ENCODE peak calls at places on chromosome 21, in nine cellular contexts. One of them, this sample, is unnamed. For H3K9me3 and H3K4me1, the result is how much of the 10 kb centered on the place peaks cover.

GRCh38 chr21:29477347-29477746 is 178.6 kb downstream of the BACH1 start:
- DNase-seq in adrenal gland: no peak
- DNase-seq in PC-9: no peak
- DNase-seq in hepatocyte: no peak
- DNase-seq in astrocyte: peak
- DNase-seq in CD8-positive, alpha-beta memory T cell: no peak
- DNase-seq in left ventricle myocardium inferior: no peak
- DNase-seq in testis: no peak
- DNase-seq in neural progenitor cell: no peak
- DNase-seq in this sample: no peak

GRCh38 chr21:40019076-40019475 is 151.8 kb downstream of the PCP4 start:
- DNase-seq in adrenal gland: no peak
- DNase-seq in PC-9: no peak
- DNase-seq in hepatocyte: no peak
- DNase-seq in astrocyte: no peak
- DNase-seq in CD8-positive, alpha-beta memory T cell: no peak
- DNase-seq in left ventricle myocardium inferior: no peak
- DNase-seq in testis: no peak
- DNase-seq in neural progenitor cell: no peak
- DNase-seq in this sample: no peak

GRCh38 chr21:43767980-43768867 is 7.9 kb downstream of the CSTB start:
- DNase-seq in adrenal gland: peak
- DNase-seq in PC-9: peak
- DNase-seq in hepatocyte: peak
- DNase-seq in astrocyte: peak
- DNase-seq in CD8-positive, alpha-beta memory T cell: no peak
- DNase-seq in left ventricle myocardium inferior: no peak
- DNase-seq in testis: peak
- DNase-seq in neural progenitor cell: peak
- DNase-seq in this sample: no peak

GRCh38 chr21:28742527-28742926 is 250.2 kb downstream of the LTN1 start:
- DNase-seq in adrenal gland: no peak
- DNase-seq in PC-9: no peak
- DNase-seq in hepatocyte: no peak
- DNase-seq in astrocyte: no peak
- DNase-seq in CD8-positive, alpha-beta memory T cell: no peak
- DNase-seq in left ventricle myocardium inferior: no peak
- DNase-seq in testis: no peak
- DNase-seq in neural progenitor cell: no peak
- DNase-seq in this sample: no peak

GRCh38 chr21:43778469-43779335 is 2.6 kb upstream of the CSTB start:
- DNase-seq in adrenal gland: no peak
- DNase-seq in PC-9: peak
- DNase-seq in hepatocyte: no peak
- DNase-seq in astrocyte: no peak
- DNase-seq in CD8-positive, alpha-beta memory T cell: no peak
- DNase-seq in left ventricle myocardium inferior: no peak
- DNase-seq in testis: peak
- DNase-seq in neural progenitor cell: no peak
- DNase-seq in this sample: no peak

GRCh38 chr21:30348506-30348905 is at the start of gene KRTAP23-1:
- DNase-seq in adrenal gland: no peak
- DNase-seq in PC-9: no peak
- DNase-seq in hepatocyte: no peak
- DNase-seq in astrocyte: no peak
- DNase-seq in CD8-positive, alpha-beta memory T cell: no peak
- DNase-seq in left ventricle myocardium inferior: no peak
- DNase-seq in testis: no peak
- DNase-seq in neural progenitor cell: no peak
- DNase-seq in this sample: no peak

GRCh38 chr21:45993210-45994085 is 11.9 kb downstream of the COL6A1 start:
- DNase-seq in adrenal gland: peak
- DNase-seq in PC-9: no peak
- DNase-seq in hepatocyte: no peak
- DNase-seq in astrocyte: no peak
- DNase-seq in CD8-positive, alpha-beta memory T cell: peak
- DNase-seq in left ventricle myocardium inferior: peak
- DNase-seq in testis: peak
- DNase-seq in neural progenitor cell: no peak
- DNase-seq in this sample: peak

GRCh38 chr21:46124083-46124925 is 26.4 kb downstream of the COL6A2 start:
- DNase-seq in adrenal gland: peak
- DNase-seq in PC-9: no peak
- DNase-seq in hepatocyte: no peak
- DNase-seq in astrocyte: no peak
- DNase-seq in CD8-positive, alpha-beta memory T cell: peak
- DNase-seq in left ventricle myocardium inferior: no peak
- DNase-seq in testis: peak
- DNase-seq in neural progenitor cell: no peak
- DNase-seq in this sample: no peak

GRCh38 chr21:38841472-38841871 is 35.7 kb downstream of the ETS2 start:
- DNase-seq in adrenal gland: no peak
- DNase-seq in PC-9: no peak
- DNase-seq in hepatocyte: no peak
- DNase-seq in astrocyte: no peak
- DNase-seq in CD8-positive, alpha-beta memory T cell: no peak
- DNase-seq in left ventricle myocardium inferior: no peak
- DNase-seq in testis: no peak
- DNase-seq in neural progenitor cell: no peak
- DNase-seq in this sample: no peak

GRCh38 chr21:43273708-43274021 is 104.9 kb downstream of the CRYAA start:
- DNase-seq in adrenal gland: no peak
- DNase-seq in PC-9: no peak
- DNase-seq in hepatocyte: peak
- DNase-seq in astrocyte: no peak
- DNase-seq in CD8-positive, alpha-beta memory T cell: peak
- DNase-seq in left ventricle myocardium inferior: no peak
- DNase-seq in testis: no peak
- DNase-seq in neural progenitor cell: no peak
- DNase-seq in this sample: no peak

GRCh38 chr21:29430030-29430429 is 131.3 kb downstream of the BACH1 start:
- DNase-seq in adrenal gland: no peak
- DNase-seq in PC-9: no peak
- DNase-seq in hepatocyte: no peak
- DNase-seq in astrocyte: no peak
- DNase-seq in CD8-positive, alpha-beta memory T cell: no peak
- DNase-seq in left ventricle myocardium inferior: no peak
- DNase-seq in testis: no peak
- DNase-seq in neural progenitor cell: peak
- DNase-seq in this sample: no peak

GRCh38 chr21:31612889-31613785 is 46.4 kb upstream of the SOD1 start:
- DNase-seq in adrenal gland: no peak
- DNase-seq in PC-9: no peak
- DNase-seq in hepatocyte: no peak
- DNase-seq in astrocyte: no peak
- DNase-seq in CD8-positive, alpha-beta memory T cell: no peak
- DNase-seq in left ventricle myocardium inferior: no peak
- DNase-seq in testis: no peak
- DNase-seq in neural progenitor cell: peak
- DNase-seq in this sample: no peak

GRCh38 chr21:25790122-25790951 is 55.6 kb downstream of the GABPA start:
- DNase-seq in adrenal gland: peak
- DNase-seq in PC-9: peak
- DNase-seq in hepatocyte: peak
- DNase-seq in astrocyte: peak
- DNase-seq in CD8-positive, alpha-beta memory T cell: no peak
- DNase-seq in left ventricle myocardium inferior: no peak
- DNase-seq in testis: no peak
- DNase-seq in neural progenitor cell: peak
- DNase-seq in this sample: no peak

GRCh38 chr21:23874271-23874670 is 1733.0 kb downstream of the MRPL39 start:
- DNase-seq in adrenal gland: no peak
- DNase-seq in PC-9: no peak
- DNase-seq in hepatocyte: no peak
- DNase-seq in astrocyte: no peak
- DNase-seq in CD8-positive, alpha-beta memory T cell: no peak
- DNase-seq in left ventricle myocardium inferior: no peak
- DNase-seq in testis: no peak
- DNase-seq in neural progenitor cell: no peak
- DNase-seq in this sample: no peak

GRCh38 chr21:46323227-46323709 is 402 bp downstream of the C21orf58 start:
- DNase-seq in adrenal gland: peak
- DNase-seq in PC-9: no peak
- DNase-seq in hepatocyte: peak
- DNase-seq in astrocyte: no peak
- DNase-seq in CD8-positive, alpha-beta memory T cell: no peak
- DNase-seq in left ventricle myocardium inferior: no peak
- DNase-seq in testis: peak
- DNase-seq in neural progenitor cell: peak
- DNase-seq in this sample: no peak

GRCh38 chr21:32143222-32143939 is 135.5 kb downstream of the MIS18A start:
- DNase-seq in adrenal gland: no peak
- DNase-seq in PC-9: no peak
- DNase-seq in hepatocyte: peak
- DNase-seq in astrocyte: peak
- DNase-seq in CD8-positive, alpha-beta memory T cell: no peak
- DNase-seq in left ventricle myocardium inferior: peak
- DNase-seq in testis: peak
- DNase-seq in neural progenitor cell: peak
- DNase-seq in this sample: no peak

GRCh38 chr21:43575466-43575841 is 83.8 kb downstream of the HSF2BP start:
- DNase-seq in adrenal gland: no peak
- DNase-seq in PC-9: no peak
- DNase-seq in hepatocyte: no peak
- DNase-seq in astrocyte: no peak
- DNase-seq in CD8-positive, alpha-beta memory T cell: no peak
- DNase-seq in left ventricle myocardium inferior: no peak
- DNase-seq in testis: no peak
- DNase-seq in neural progenitor cell: no peak
- DNase-seq in this sample: no peak

GRCh38 chr21:36350282-36350910 is 30.4 kb downstream of the MORC3 start:
- DNase-seq in adrenal gland: no peak
- DNase-seq in PC-9: no peak
- DNase-seq in hepatocyte: no peak
- DNase-seq in astrocyte: peak
- DNase-seq in CD8-positive, alpha-beta memory T cell: no peak
- DNase-seq in left ventricle myocardium inferior: no peak
- DNase-seq in testis: peak
- DNase-seq in neural progenitor cell: no peak
- DNase-seq in this sample: no peak

GRCh38 chr21:37564924-37565529 is 198.5 kb downstream of the DYRK1A start:
- DNase-seq in adrenal gland: peak
- DNase-seq in PC-9: no peak
- DNase-seq in hepatocyte: peak
- DNase-seq in astrocyte: no peak
- DNase-seq in CD8-positive, alpha-beta memory T cell: no peak
- DNase-seq in left ventricle myocardium inferior: no peak
- DNase-seq in testis: no peak
- DNase-seq in neural progenitor cell: peak
- DNase-seq in this sample: no peak

GRCh38 chr21:37568916-37569315 is 202.3 kb downstream of the DYRK1A start:
- DNase-seq in adrenal gland: no peak
- DNase-seq in PC-9: no peak
- DNase-seq in hepatocyte: no peak
- DNase-seq in astrocyte: no peak
- DNase-seq in CD8-positive, alpha-beta memory T cell: no peak
- DNase-seq in left ventricle myocardium inferior: no peak
- DNase-seq in testis: no peak
- DNase-seq in neural progenitor cell: no peak
- DNase-seq in this sample: no peak

GRCh38 chr21:37565530-37566223 is 199.1 kb downstream of the DYRK1A start:
- DNase-seq in adrenal gland: no peak
- DNase-seq in PC-9: peak
- DNase-seq in hepatocyte: peak
- DNase-seq in astrocyte: peak
- DNase-seq in CD8-positive, alpha-beta memory T cell: no peak
- DNase-seq in left ventricle myocardium inferior: no peak
- DNase-seq in testis: peak
- DNase-seq in neural progenitor cell: no peak
- DNase-seq in this sample: no peak

GRCh38 chr21:37568415-37568814 is 201.8 kb downstream of the DYRK1A start:
- DNase-seq in adrenal gland: no peak
- DNase-seq in PC-9: no peak
- DNase-seq in hepatocyte: no peak
- DNase-seq in astrocyte: no peak
- DNase-seq in CD8-positive, alpha-beta memory T cell: no peak
- DNase-seq in left ventricle myocardium inferior: no peak
- DNase-seq in testis: no peak
- DNase-seq in neural progenitor cell: no peak
- DNase-seq in this sample: no peak

GRCh38 chr21:37566790-37567725 is 200.5 kb downstream of the DYRK1A start:
- DNase-seq in adrenal gland: no peak
- DNase-seq in PC-9: no peak
- DNase-seq in hepatocyte: no peak
- DNase-seq in astrocyte: no peak
- DNase-seq in CD8-positive, alpha-beta memory T cell: no peak
- DNase-seq in left ventricle myocardium inferior: no peak
- DNase-seq in testis: peak
- DNase-seq in neural progenitor cell: no peak
- DNase-seq in this sample: no peak
- H3K27ac ChIP-seq in adrenal gland: no peak
- H3K27ac ChIP-seq in PC-9: no peak
- H3K27ac ChIP-seq in hepatocyte: no peak
- H3K27ac ChIP-seq in astrocyte: no peak
- H3K27ac ChIP-seq in CD8-positive, alpha-beta memory T cell: no peak
- H3K27ac ChIP-seq in left ventricle myocardium inferior: peak
- H3K27ac ChIP-seq in testis: no peak
- H3K27ac ChIP-seq in neural progenitor cell: no peak
- H3K27ac ChIP-seq in this sample: no peak

GRCh38 chr21:34843562-34843961 is 174.8 kb downstream of the CLIC6 start:
- DNase-seq in adrenal gland: no peak
- DNase-seq in PC-9: no peak
- DNase-seq in hepatocyte: no peak
- DNase-seq in astrocyte: no peak
- DNase-seq in CD8-positive, alpha-beta memory T cell: no peak
- DNase-seq in left ventricle myocardium inferior: no peak
- DNase-seq in testis: no peak
- DNase-seq in neural progenitor cell: no peak
- DNase-seq in this sample: no peak
- H3K9me3 ChIP-seq in adrenal gland: under half
- H3K9me3 ChIP-seq in PC-9: under half
- H3K9me3 ChIP-seq in hepatocyte: under half
- H3K9me3 ChIP-seq in astrocyte: under half
- H3K9me3 ChIP-seq in CD8-positive, alpha-beta memory T cell: under half
- H3K9me3 ChIP-seq in left ventricle myocardium inferior: under half
- H3K9me3 ChIP-seq in testis: under half
- H3K9me3 ChIP-seq in neural progenitor cell: under half
- H3K9me3 ChIP-seq in this sample: under half

GRCh38 chr21:34204021-34204420 is 130.6 kb downstream of the MRPS6 start:
- DNase-seq in adrenal gland: no peak
- DNase-seq in PC-9: no peak
- DNase-seq in hepatocyte: no peak
- DNase-seq in astrocyte: no peak
- DNase-seq in CD8-positive, alpha-beta memory T cell: no peak
- DNase-seq in left ventricle myocardium inferior: no peak
- DNase-seq in testis: no peak
- DNase-seq in neural progenitor cell: no peak
- DNase-seq in this sample: no peak
- H3K4me1 ChIP-seq in adrenal gland: under half
- H3K4me1 ChIP-seq in PC-9: under half
- H3K4me1 ChIP-seq in hepatocyte: under half
- H3K4me1 ChIP-seq in astrocyte: under half
- H3K4me1 ChIP-seq in CD8-positive, alpha-beta memory T cell: under half
- H3K4me1 ChIP-seq in left ventricle myocardium inferior: under half
- H3K4me1 ChIP-seq in testis: under half
- H3K4me1 ChIP-seq in neural progenitor cell: under half
- H3K4me1 ChIP-seq in this sample: under half

DNA sequence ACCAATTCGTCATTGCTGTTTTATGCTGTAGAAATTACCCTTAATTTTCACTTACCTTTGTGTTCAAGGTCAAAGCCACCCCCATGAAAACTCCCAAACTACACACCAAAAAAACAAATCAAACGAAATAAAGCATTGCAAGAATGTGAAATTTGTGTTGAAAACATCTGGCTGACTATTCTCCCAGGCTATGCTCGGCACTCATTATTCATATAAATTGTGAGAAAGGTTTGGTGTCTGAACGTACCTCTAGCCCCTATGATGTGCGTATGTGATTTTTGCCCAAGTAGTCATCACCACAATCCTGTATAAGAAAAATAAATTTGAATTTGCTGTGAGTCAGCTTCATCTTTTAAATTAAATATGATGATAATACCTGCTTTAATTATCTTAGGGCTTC is 34.9 kb downstream of the ADAMTS1 start:
- DNase-seq in adrenal gland: no peak
- DNase-seq in PC-9: no peak
- DNase-seq in hepatocyte: no peak
- DNase-seq in astrocyte: no peak
- DNase-seq in CD8-positive, alpha-beta memory T cell: no peak
- DNase-seq in left ventricle myocardium inferior: no peak
- DNase-seq in testis: no peak
- DNase-seq in neural progenitor cell: no peak
- DNase-seq in this sample: no peak
- H3K27ac ChIP-seq in adrenal gland: no peak
- H3K27ac ChIP-seq in PC-9: no peak
- H3K27ac ChIP-seq in hepatocyte: no peak
- H3K27ac ChIP-seq in astrocyte: no peak
- H3K27ac ChIP-seq in CD8-positive, alpha-beta memory T cell: no peak
- H3K27ac ChIP-seq in left ventricle myocardium inferior: no peak
- H3K27ac ChIP-seq in testis: no peak
- H3K27ac ChIP-seq in neural progenitor cell: no peak
- H3K27ac ChIP-seq in this sample: no peak

This sample was measured in RWPE2.